ENCODE peak calls at places on chromosomes 11 and 22, in ten cellular contexts. K is activated naive CD4-positive, alpha-beta T cell treated with anti-CD3 and anti-CD28 coated beads, Interleukin-2, amount 10 ng/mL, durations not matched to agents 7 days and 5 days; Y is stimulated activated CD4-positive, alpha-beta T cell treated with anti-CD3 and anti-CD28 coated beads, Interleukin-4, amount 100 ng/mL, for 48 hours; J is glutamatergic neuron; Z is HCEC 1CT; E is HT1080; W is DND-41; L is foreskin fibroblast; D is dorsolateral prefrontal cortex; U is LoVo. Q is an unnamed sample.
A peak's percentile ranks its signal among the peaks of the same experiment; 100 is the strongest.

GRCh38 chr11:12223771-12224536 is 113.6 kb downstream of the MICAL2 start:
- DNase-seq in D (no peak), L (no peak), W (peak; percentile 46), K (peak; percentile 26), U (no peak), J (no peak), E (peak; percentile 42), Z (no peak), Y (no peak), Q (no peak)

GRCh38 chr22:35630891-35631290 is 13.8 kb upstream of the MB start:
- DNase-seq in U (no peak), E (no peak), Z (no peak), W (no peak), L (no peak), K (no peak), J (no peak), Y (no peak), D (no peak), Q (no peak)

GRCh38 chr22:43435851-43436535 is 24.2 kb downstream of the MPPED1 start:
- DNase-seq in J (no peak), D (no peak), E (no peak), Z (no peak), Y (no peak), W (no peak), U (no peak), L (no peak), K (peak; percentile 14), Q (no peak)

GRCh38 chr11:44943118-44943517 is 7.6 kb downstream of the TP53I11 start:
- DNase-seq in L (no peak), U (no peak), W (no peak), E (no peak), Z (no peak), Y (no peak), D (no peak), J (no peak), K (no peak), Q (no peak)

GRCh38 chr11:63663809-63664208 is 7.4 kb downstream of the ATL3 start:
- DNase-seq in J (no peak), U (no peak), W (no peak), Z (peak; percentile 84), E (peak; percentile 79), D (no peak), L (peak; percentile 81), K (no peak), Y (no peak), Q (no peak)

GRCh38 chr11:65920035-65920802 is 993 bp downstream of the DRAP1 start:
- DNase-seq in L (no peak), K (no peak), E (no peak), Z (no peak), J (no peak), W (no peak), Y (no peak), U (no peak), D (no peak), Q (no peak)

GRCh38 chr11:69396948-69397307 is 84.5 kb upstream of the LINC01488 start:
- DNase-seq in W (no peak), K (no peak), L (no peak), E (no peak), J (no peak), Y (no peak), Z (no peak), U (no peak), D (no peak), Q (no peak)

GRCh38 chr11:124482362-124483147 is 37.1 kb upstream of the OR8B8 start:
- DNase-seq in E (peak; percentile 19), Y (no peak), K (no peak), W (no peak), D (no peak), L (peak; percentile 18), Z (peak; percentile 34), J (no peak), U (no peak), Q (no peak)

GRCh38 chr11:83508804-83509203 is 222.6 kb upstream of the CCDC90B start:
- DNase-seq in U (no peak), E (peak; percentile 3), K (no peak), D (no peak), L (no peak), J (no peak), Z (peak; percentile 20), Y (no peak), W (no peak), Q (no peak)

GRCh38 chr11:13984616-13985474 is 22.3 kb downstream of the SPON1 start:
- DNase-seq in E (peak; percentile 53), K (no peak), D (no peak), Y (no peak), L (peak; percentile 84), J (no peak), U (no peak), Z (peak; percentile 90), W (no peak), Q (no peak)

GRCh38 chr11:63879598-63879997 is 37.4 kb downstream of the RCOR2 start:
- DNase-seq in J (no peak), E (no peak), K (no peak), W (no peak), U (no peak), L (no peak), Y (no peak), D (no peak), Z (no peak), Q (no peak)

GRCh38 chr11:2934057-2934550 is 4.9 kb upstream of the PHLDA2 start:
- DNase-seq in W (no peak), Z (no peak), K (no peak), Y (no peak), D (no peak), E (no peak), U (no peak), J (no peak), L (no peak), Q (no peak)

Q was measured in stimulated activated effector memory CD8-positive, alpha-beta T cell treated with anti-CD3 and anti-CD28 coated beads, Interleukin-12 subunit alpha, Interleukin-12 subunit beta, amount 100 ng/mL, for 72 hours.